ENCODE peak calls at places on chromosomes 11 and 22, in five cellular contexts. A is PC-3; F is caudate nucleus; U is HEK293T; T is activated T-cell treated with anti-CD3 and anti-CD28 coated beads, Interleukin-2, amount 50 U/mL, for 4 hours. S is an unnamed sample.

GRCh38 chr11:65260302-65260701 is 1.5 kb upstream of the POLA2 start:
- DNase-seq in A (no peak), F (no peak), U (no peak), T (no peak), S (no peak)

GRCh38 chr11:125724125-125724524 is 22.0 kb upstream of the PATE1 start:
- DNase-seq in A (peak; percentile 51), F (no peak), U (no peak), T (no peak), S (peak; percentile 5)

GRCh38 chr22:47035443-47035881 is 273.0 kb downstream of the TBC1D22A start:
- DNase-seq in A (no peak), F (no peak), U (no peak), T (no peak), S (no peak)

GRCh38 chr11:33773399-33774355 is 643 bp downstream of the FBXO3 start:
- DNase-seq in A (no peak), F (no peak), U (peak; percentile 34), T (peak; percentile 11), S (peak; percentile 77)

GRCh38 chr11:17540807-17541206 is 3.4 kb downstream of the USH1C start:
- DNase-seq in A (no peak), F (no peak), U (no peak), T (no peak), S (no peak)

GRCh38 chr11:120390585-120390922 is 54.3 kb downstream of the ARHGEF12 start:
- DNase-seq in A (no peak), F (no peak), U (no peak), T (no peak), S (no peak)

GRCh38 chr11:88183233-88183632 is 8.0 kb upstream of the RAB38 start:
- DNase-seq in A (no peak), F (no peak), U (no peak), T (no peak), S (no peak)

GRCh38 chr11:18071098-18071705 is 25.1 kb upstream of the TPH1 start:
- DNase-seq in A (no peak), F (no peak), U (no peak), T (no peak), S (no peak)

GRCh38 chr22:50191041-50191740 is 5.5 kb downstream of the TRABD start:
- DNase-seq in A (no peak), F (no peak), U (no peak), T (peak; percentile 65), S (peak; percentile 87)

GRCh38 chr11:134737563-134738510 is 325.8 kb upstream of the B3GAT1 start:
- DNase-seq in A (no peak), F (no peak), U (no peak), T (no peak), S (no peak)

GRCh38 chr11:36564376-36565032 is 3.3 kb upstream of the RAG1 start:
- DNase-seq in A (peak; percentile 69), F (peak; percentile 23), U (peak; percentile 50), T (peak; percentile 13), S (peak; percentile 45)

GRCh38 chr22:49515486-49515885 is 312.2 kb downstream of the BRD1 start:
- DNase-seq in A (no peak), F (no peak), U (no peak), T (no peak), S (no peak)

GRCh38 chr22:18091916-18092526 is 14.2 kb downstream of the PEX26 start:
- DNase-seq in A (no peak), F (no peak), U (no peak), T (peak; percentile 21), S (peak; percentile 44)

GRCh38 chr11:93216511-93217121 is 18.8 kb upstream of the SLC36A4 start:
- DNase-seq in A (no peak), F (no peak), U (no peak), T (no peak), S (no peak)

GRCh38 chr11:30914143-30914762 is 328.1 kb upstream of the MPPED2 start:
- DNase-seq in A (peak; percentile 47), F (peak; percentile 2), U (peak; percentile 73), T (no peak), S (no peak)

GRCh38 chr22:50112151-50113118 is 22.6 kb downstream of the MOV10L1 start:
- DNase-seq in A (peak; percentile 25), F (no peak), U (no peak), T (no peak), S (no peak)

GRCh38 chr22:49825944-49826602 is 1.6 kb downstream of the BRD1 start:
- DNase-seq in A (peak; percentile 48), F (no peak), U (no peak), T (peak; percentile 66), S (peak; percentile 70)

GRCh38 chr11:133801356-133801755 is 44.0 kb downstream of the SPATA19 start:
- DNase-seq in A (no peak), F (no peak), U (no peak), T (no peak), S (no peak)

GRCh38 chr11:107856981-107857517 is 1.5 kb downstream of the SLC35F2 start:
- DNase-seq in A (peak; percentile 96), F (no peak), U (no peak), T (no peak), S (no peak)

GRCh38 chr11:56642339-56642738 is at the start of gene OR5AP2:
- DNase-seq in A (no peak), F (no peak), U (no peak), T (no peak), S (no peak)

S was measured in CD4-positive, alpha-beta memory T cell.